ENCODE peak calls at places on chromosome 4, in four cellular contexts. Z is MM.1S, F is SK-N-SH, R is tibial artery. B is an unnamed sample.

GRCh38 chr4:165351359-165352130 is 24.1 kb downstream of the MSMO1 start:
- DNase-seq in Z (no peak), F (no peak), R (no peak), B (no peak)

GRCh38 chr4:40335508-40335860 is 351 bp downstream of the CHRNA9 start:
- DNase-seq in F (no peak), R (no peak), Z (no peak), B (no peak)

GRCh38 chr4:26746742-26747351 is 113.8 kb upstream of the STIM2 start:
- DNase-seq in F (no peak), Z (peak), R (no peak), B (no peak)

GRCh38 chr4:80611366-80611765 is 275.8 kb downstream of the CFAP299 start:
- DNase-seq in R (no peak), Z (no peak), F (no peak), B (no peak)

GRCh38 chr4:112633477-112634235 is 3.1 kb downstream of the ZGRF1 start:
- DNase-seq in F (peak), R (no peak), Z (peak), B (no peak)

GRCh38 chr4:165359501-165359900 is 19.3 kb upstream of the CPE start:
- DNase-seq in Z (no peak), R (no peak), F (no peak), B (no peak)

GRCh38 chr4:32133141-32133540 is 1413.0 kb downstream of the PCDH7 start:
- DNase-seq in F (no peak), R (no peak), Z (no peak), B (no peak)

GRCh38 chr4:89469512-89469911 is 161.9 kb upstream of the GPRIN3 start:
- DNase-seq in Z (no peak), R (no peak), F (no peak), B (no peak)

GRCh38 chr4:186684889-186685309 is 38.8 kb downstream of the FAT1 start:
- DNase-seq in R (no peak), F (no peak), Z (no peak), B (no peak)

GRCh38 chr4:108852691-108853090 is 89.8 kb upstream of the ETNPPL start:
- DNase-seq in F (no peak), Z (peak), R (no peak), B (no peak)

GRCh38 chr4:47744253-47744652 is 93.6 kb downstream of the CORIN start:
- DNase-seq in R (no peak), F (no peak), Z (peak), B (no peak)

GRCh38 chr4:113248320-113248719 is 198.9 kb downstream of the ANK2 start:
- DNase-seq in F (no peak), Z (no peak), R (no peak), B (no peak)

GRCh38 chr4:6222761-6223292 is 22.5 kb upstream of the JAKMIP1 start:
- DNase-seq in Z (no peak), F (peak), R (no peak), B (no peak)

GRCh38 chr4:98662619-98663225 is 4.3 kb upstream of the TSPAN5 start:
- DNase-seq in Z (peak), R (no peak), F (no peak), B (no peak)

GRCh38 chr4:173301518-173302201 is 32.5 kb downstream of the HMGB2 start:
- DNase-seq in F (peak), R (no peak), Z (peak), B (no peak)

GRCh38 chr4:78369691-78370090 is 181.9 kb upstream of the ANXA3 start:
- DNase-seq in F (no peak), R (no peak), Z (no peak), B (no peak)

GRCh38 chr4:15365641-15366040 is 62.2 kb upstream of the C1QTNF7 start:
- DNase-seq in R (no peak), F (no peak), Z (no peak), B (no peak)

GRCh38 chr4:85861064-85861767 is 386.3 kb downstream of the ARHGAP24 start:
- DNase-seq in F (no peak), Z (no peak), R (no peak), B (no peak)

GRCh38 chr4:95956094-95956493 is 116.2 kb downstream of the PDHA2 start:
- DNase-seq in F (no peak), R (no peak), Z (no peak), B (no peak)

GRCh38 chr4:165927366-165927765 is 54.3 kb downstream of the TLL1 start:
- DNase-seq in F (no peak), R (no peak), Z (no peak), B (no peak)

GRCh38 chr4:25367004-25367621 is 9.9 kb upstream of the ANAPC4 start:
- DNase-seq in Z (peak), R (no peak), F (peak), B (no peak)

GRCh38 chr4:93475730-93476129 is 352.8 kb upstream of the ATOH1 start:
- DNase-seq in R (no peak), Z (no peak), F (no peak), B (no peak)

GRCh38 chr4:19807505-19807904 is 444.2 kb upstream of the SLIT2 start:
- DNase-seq in R (no peak), Z (no peak), F (no peak), B (no peak)

GRCh38 chr4:122826596-122827257 is at the start of gene FGF2:
- DNase-seq in F (peak), R (peak), Z (peak), B (peak)

GRCh38 chr4:72933029-72933428 is 136.5 kb downstream of the COX18 start:
- DNase-seq in F (no peak), Z (no peak), R (no peak), B (no peak)

DNA sequence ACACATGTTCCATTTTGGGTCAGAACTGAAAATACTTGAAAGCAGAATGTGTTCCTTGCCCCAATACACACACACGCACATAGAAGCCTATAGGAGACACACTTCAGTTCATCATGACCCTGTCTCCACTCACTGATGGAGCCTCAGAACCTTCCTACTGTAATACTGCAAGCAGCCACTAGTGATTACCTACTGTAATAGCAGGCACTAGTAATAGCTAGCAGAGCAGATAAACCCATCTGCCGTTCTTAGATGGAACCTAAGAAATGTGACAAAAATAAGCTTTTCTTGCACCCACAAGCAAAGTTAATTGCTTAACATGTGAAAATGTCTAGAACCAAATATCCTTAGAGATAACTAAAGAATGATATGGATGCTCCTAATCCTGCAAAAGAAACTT is 13.6 kb downstream of the AMTN start:
- DNase-seq in R (no peak), Z (no peak), F (peak), B (no peak)
- TF ChIP-seq CTCF in R (no peak), Z (peak), F (peak), B (no peak)

GRCh38 chr4:102722740-102723139 is 38.0 kb downstream of the MANBA start:
- DNase-seq in Z (no peak), F (no peak), R (no peak), B (no peak)
- TF ChIP-seq CTCF in Z (no peak), F (no peak), R (no peak), B (no peak)

GRCh38 chr4:182555997-182556418 is 312.8 kb downstream of the TENM3 start:
- DNase-seq in Z (no peak), F (no peak), R (no peak), B (no peak)

GRCh38 chr4:182562350-182562749 is 319.1 kb downstream of the TENM3 start:
- DNase-seq in Z (no peak), F (no peak), R (no peak), B (no peak)

GRCh38 chr4:182556576-182556975 is 313.4 kb downstream of the TENM3 start:
- DNase-seq in F (no peak), Z (no peak), R (no peak), B (no peak)

GRCh38 chr4:182564966-182565365 is 321.8 kb downstream of the TENM3 start:
- DNase-seq in Z (no peak), R (no peak), F (no peak), B (no peak)

DNA sequence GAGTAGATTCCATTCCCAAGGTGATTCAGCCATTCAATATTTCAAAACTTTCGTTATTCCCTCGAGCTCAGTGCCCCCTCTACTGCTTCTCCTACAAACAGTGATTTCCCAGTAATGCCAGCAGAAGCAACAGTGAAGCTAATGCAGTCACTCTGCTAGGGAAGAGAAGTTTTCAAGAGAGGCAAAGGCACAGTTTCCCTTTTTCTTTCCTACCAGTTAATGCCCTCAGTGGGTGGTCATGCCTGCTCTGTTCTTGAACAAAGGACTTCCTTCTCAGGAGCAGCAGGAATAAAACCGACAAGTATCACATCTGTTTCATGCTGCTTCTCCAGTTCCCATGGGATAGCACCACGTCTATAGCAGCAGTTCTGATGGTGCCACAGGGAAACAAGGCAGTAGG is 317.2 kb downstream of the TENM3 start:
- DNase-seq in F (no peak), R (no peak), Z (no peak), B (no peak)
- TF ChIP-seq CTCF in F (no peak), R (no peak), Z (no peak), B (no peak)

GRCh38 chr4:28724239-28724638 is 1863.6 kb downstream of the STIM2 start:
- DNase-seq in Z (no peak), F (no peak), R (no peak), B (no peak)

DNA sequence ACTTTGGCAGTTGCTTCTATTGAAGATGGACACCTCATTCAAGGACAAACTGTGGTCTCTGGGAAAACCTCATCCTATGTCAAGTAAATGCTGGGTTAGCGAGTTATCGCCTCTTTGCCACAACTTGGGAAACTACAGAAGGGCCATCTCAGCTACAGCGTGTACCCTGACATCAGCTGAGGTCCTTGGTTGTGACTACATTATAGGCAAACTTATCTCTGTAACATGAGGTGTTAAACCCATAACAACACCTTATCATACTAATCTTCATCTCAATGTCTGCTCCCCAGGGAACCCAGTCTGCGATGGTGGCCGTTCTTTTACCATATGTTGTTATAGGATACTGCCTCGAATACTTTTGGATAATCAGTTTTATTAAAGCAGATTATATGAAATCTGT is 1862.7 kb downstream of the STIM2 start:
- DNase-seq in Z (no peak), F (no peak), R (no peak), B (no peak)
- TF ChIP-seq CTCF in Z (no peak), F (no peak), R (no peak), B (no peak)

DNA sequence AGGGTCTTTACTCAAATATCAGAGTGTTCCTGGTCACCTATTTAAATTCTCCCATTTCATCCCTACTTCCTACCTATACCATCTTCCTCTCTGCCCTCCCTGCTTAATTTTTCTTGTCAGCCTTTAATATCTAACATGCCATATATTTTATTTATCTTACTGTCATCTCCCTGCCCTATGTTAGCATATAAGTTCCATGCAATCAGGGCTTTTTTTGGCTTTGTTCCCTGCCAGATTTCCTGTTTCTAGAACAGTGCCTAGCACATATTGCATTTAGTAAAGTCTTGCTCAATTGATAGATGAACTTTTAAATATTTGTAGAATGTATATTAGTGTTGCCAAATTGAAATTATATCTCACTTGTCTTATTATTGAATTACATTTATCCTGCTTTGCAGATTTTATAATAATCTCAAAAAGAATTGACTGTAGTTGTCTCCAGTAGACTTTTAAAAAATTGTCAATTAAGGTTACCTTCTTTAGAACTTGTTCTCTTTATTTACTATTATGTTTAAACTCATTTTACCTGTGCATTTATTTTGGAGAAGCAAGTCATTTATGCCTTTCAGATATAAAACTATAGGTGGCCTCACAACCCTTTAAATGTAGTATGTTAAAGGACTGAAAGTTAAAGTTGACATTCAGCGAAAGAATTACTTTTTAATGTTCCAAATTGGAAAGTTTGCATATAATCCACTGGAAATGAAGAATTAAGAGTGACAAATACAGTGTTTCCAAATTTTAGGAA is 108.2 kb upstream of the BMPR1B start:
- DNase-seq in R (no peak), F (no peak), Z (no peak), B (no peak)
- TF ChIP-seq CTCF in R (no peak), F (no peak), Z (no peak), B (no peak)

DNA sequence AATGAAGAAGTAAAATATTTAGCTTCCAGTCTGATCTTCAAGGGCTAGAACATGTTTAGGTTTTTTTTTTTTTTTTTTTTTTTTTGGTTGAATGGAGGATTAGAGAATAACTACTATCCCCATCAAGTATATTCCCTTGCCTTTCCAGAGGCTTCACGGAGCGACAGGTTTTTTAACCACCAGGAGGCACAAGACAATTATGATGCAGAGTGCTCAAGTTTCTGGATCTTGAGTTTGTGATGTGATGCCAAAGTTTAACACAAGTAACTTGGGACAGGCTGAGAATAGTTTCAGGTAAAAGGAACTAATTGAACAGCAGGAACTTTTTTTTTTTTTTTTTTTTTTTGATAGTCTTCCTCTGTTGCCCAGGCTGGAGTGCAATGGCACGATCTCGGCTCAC is 30.3 kb downstream of the CCNI start:
- DNase-seq in Z (no peak), F (no peak), R (no peak), B (no peak)
- TF ChIP-seq CTCF in Z (peak), F (peak), R (no peak), B (peak)

GRCh38 chr4:158811704-158812103 is 42.9 kb downstream of the FNIP2 start:
- DNase-seq in R (peak), Z (no peak), F (no peak), B (no peak)
- TF ChIP-seq CTCF in R (no peak), Z (no peak), F (no peak), B (no peak)

GRCh38 chr4:67084801-67085200 is 460.5 kb downstream of the CENPC start:
- DNase-seq in F (no peak), R (no peak), Z (no peak), B (no peak)
- TF ChIP-seq CTCF in F (no peak), R (no peak), Z (no peak), B (no peak)